ENCODE peak calls at places on chromosomes 6 and 20, in four cellular contexts. Y, P, E and D are unnamed samples.
A peak's percentile ranks its signal among the peaks of the same experiment; 100 is the strongest.

GRCh38 chr6:81985191-81985590 is 232.7 kb upstream of the TENT5A start:
- DNase-seq in P (peak; percentile 68), E (no peak), Y (no peak), D (no peak)

GRCh38 chr6:111551521-111552231 is 54.0 kb downstream of the TRAF3IP2 start:
- DNase-seq in P (peak; percentile 92), Y (no peak), E (no peak), D (peak; percentile 87)

GRCh38 chr6:7324520-7324919 is 11.5 kb upstream of the SSR1 start:
- DNase-seq in P (no peak), E (no peak), Y (peak; percentile 82), D (no peak)

GRCh38 chr6:161443868-161444267 is 170.0 kb upstream of the AGPAT4 start:
- DNase-seq in Y (peak; percentile 36), E (no peak), P (no peak), D (no peak)

GRCh38 chr6:169884158-169884557 is 132.7 kb downstream of the ERMARD start:
- DNase-seq in E (no peak), Y (no peak), P (no peak), D (no peak)

GRCh38 chr6:67141012-67141411 is 1434.0 kb upstream of the EYS start:
- DNase-seq in Y (no peak), E (no peak), P (no peak), D (no peak)

GRCh38 chr6:155829646-155830045 is 374.0 kb upstream of the NOX3 start:
- DNase-seq in Y (no peak), E (no peak), P (no peak), D (no peak)

GRCh38 chr6:111291860-111292259 is 191.2 kb downstream of the REV3L start:
- DNase-seq in E (no peak), P (no peak), Y (peak; percentile 69), D (no peak)

GRCh38 chr20:18057106-18057993 is at the start of gene OVOL2:
- DNase-seq in E (no peak), P (peak; percentile 55), Y (no peak), D (peak; percentile 88)

GRCh38 chr20:58006346-58007316 is 221.8 kb downstream of the ANKRD60 start:
- DNase-seq in P (no peak), E (no peak), Y (no peak), D (no peak)

GRCh38 chr6:90362273-90362672 is 65.6 kb upstream of the BACH2 start:
- DNase-seq in Y (no peak), E (no peak), P (no peak), D (no peak)

GRCh38 chr6:42021847-42022754 is 28.2 kb upstream of the TAF8 start:
- DNase-seq in P (no peak), E (peak; percentile 60), Y (no peak), D (no peak)

GRCh38 chr20:33667245-33668086 is 723 bp downstream of the ACTL10 start:
- DNase-seq in E (peak; percentile 69), P (peak; percentile 44), Y (peak; percentile 86), D (peak; percentile 92)

GRCh38 chr20:53917145-53918009 is 153.0 kb downstream of the BCAS1 start:
- DNase-seq in P (no peak), E (no peak), Y (peak; percentile 44), D (no peak)